ENCODE peak calls at places on chromosome X, in eight cellular contexts. O is left cardiac atrium; X is NCI-H1105 treated with DMSO at 0.1 percent for 48 hours; P is NCI-H1092 treated with DMSO at 0.1 percent for 48 hours; G is HEK293T; U is T-helper 2 cell; I is stimulated activated naive B cell treated with anti-CD40 and anti-IgM and Interleukin-4, amounts not matched to agents 10 μg/mL and 1 μg/mL and 100 μg/mL, for 72 hours; D is colonic mucosa. A is an unnamed sample.

GRCh38 chrX:46994096-46994495 is 81.9 kb downstream of the JADE3 start:
- DNase-seq in O (no peak), P (no peak), G (no peak), X (no peak), D (no peak), U (no peak), I (no peak), A (no peak)

GRCh38 chrX:117093319-117093718 is 630.5 kb upstream of the CT83 start:
- DNase-seq in P (no peak), D (no peak), G (no peak), I (no peak), O (no peak), U (no peak), X (no peak), A (no peak)

GRCh38 chrX:153703036-153703370 is 15.3 kb downstream of the SLC6A8 start:
- DNase-seq in D (peak; percentile 84), I (no peak), X (no peak), P (no peak), O (peak; percentile 62), G (no peak), U (no peak), A (peak; percentile 81)

GRCh38 chrX:118751950-118752783 is 24.8 kb downstream of the IL13RA1 start:
- DNase-seq in O (no peak), I (peak; percentile 33), X (no peak), U (no peak), D (no peak), P (no peak), G (no peak), A (no peak)

GRCh38 chrX:153411988-153412574 is 809 bp downstream of the ZFP92 start:
- DNase-seq in X (peak; percentile 76), U (no peak), P (peak; percentile 3), I (no peak), G (no peak), O (no peak), D (no peak), A (no peak)

GRCh38 chrX:72169008-72169728 is 12.4 kb upstream of the PIN4 start:
- DNase-seq in G (no peak), O (no peak), D (no peak), U (no peak), P (no peak), I (no peak), X (no peak), A (no peak)

GRCh38 chrX:50108264-50108663 is 92.5 kb downstream of the AKAP4 start:
- DNase-seq in P (no peak), I (no peak), O (no peak), G (no peak), U (no peak), X (no peak), D (no peak), A (no peak)

GRCh38 chrX:42778096-42778495 is at the start of gene PPP1R2C:
- DNase-seq in U (no peak), D (no peak), P (no peak), I (no peak), G (no peak), X (no peak), O (no peak), A (peak; percentile 13)

A was measured in left colon.